ENCODE peak calls at places on chromosomes 3 and 15, in nine cellular contexts. V is cardiac fibroblast; O is fibroblast of mammary gland; P is stimulated activated naive B cell treated with anti-CD40 and anti-IgM and Interleukin-4, amounts not matched to agents 10 μg/mL and 1 μg/mL and 100 μg/mL, for 72 hours; G is hepatic stellate cell; I is RWPE1; N is RWPE2; U is iris pigment epithelial cell; Y is heart right ventricle. W is an unnamed sample.

GRCh38 chr3:12679468-12679867 is 15.6 kb upstream of the RAF1 start:
- DNase-seq in V (peak), O (peak), P (no peak), G (peak), I (peak), N (peak), U (peak), Y (no peak), W (peak)

GRCh38 chr15:98582900-98583554 is 65.3 kb upstream of the IGF1R start:
- DNase-seq in V (no peak), O (no peak), P (no peak), G (no peak), I (no peak), N (no peak), U (no peak), Y (no peak), W (no peak)

GRCh38 chr3:133169669-133170068 is 131.5 kb downstream of the TMEM108 start:
- DNase-seq in V (no peak), O (no peak), P (no peak), G (no peak), I (no peak), N (no peak), U (no peak), Y (no peak), W (no peak)

GRCh38 chr3:16456784-16457415 is 56.6 kb downstream of the RFTN1 start:
- DNase-seq in V (peak), O (peak), P (no peak), G (no peak), I (no peak), N (no peak), U (peak), Y (no peak), W (no peak)

GRCh38 chr3:117734431-117734830 is 1024.9 kb downstream of the TUSC7 start:
- DNase-seq in V (no peak), O (peak), P (no peak), G (no peak), I (peak), N (no peak), U (peak), Y (no peak), W (no peak)

GRCh38 chr15:28097656-28098359 is 1.3 kb downstream of the OCA2 start:
- DNase-seq in V (no peak), O (no peak), P (no peak), G (no peak), I (no peak), N (no peak), U (no peak), Y (no peak), W (no peak)

GRCh38 chr3:43215684-43216336 is 70.5 kb upstream of the SNRK start:
- DNase-seq in V (no peak), O (no peak), P (no peak), G (no peak), I (no peak), N (no peak), U (no peak), Y (no peak), W (no peak)

GRCh38 chr15:33131880-33132279 is 62.6 kb downstream of the FMN1 start:
- DNase-seq in V (peak), O (peak), P (no peak), G (no peak), I (peak), N (no peak), U (peak), Y (no peak), W (no peak)

GRCh38 chr15:29844290-29844903 is 22.1 kb upstream of the TJP1 start:
- DNase-seq in V (peak), O (peak), P (no peak), G (no peak), I (peak), N (no peak), U (peak), Y (no peak), W (no peak)

GRCh38 chr3:179046497-179047353 is 24.9 kb downstream of the ZMAT3 start:
- DNase-seq in V (peak), O (no peak), P (peak), G (no peak), I (no peak), N (no peak), U (peak), Y (no peak), W (no peak)

GRCh38 chr3:24042174-24042878 is 97.2 kb downstream of the NR1D2 start:
- DNase-seq in V (peak), O (peak), P (no peak), G (peak), I (no peak), N (no peak), U (peak), Y (peak), W (no peak)

GRCh38 chr15:75043509-75044257 is 20.3 kb downstream of the PPCDC start:
- DNase-seq in V (peak), O (peak), P (peak), G (peak), I (no peak), N (peak), U (peak), Y (peak), W (peak)

GRCh38 chr3:28905798-28906197 is 375.1 kb upstream of the RBMS3 start:
- DNase-seq in V (no peak), O (no peak), P (no peak), G (no peak), I (no peak), N (no peak), U (no peak), Y (no peak), W (no peak)

GRCh38 chr3:42179110-42179725 is 86.8 kb downstream of the CCK start:
- DNase-seq in V (peak), O (peak), P (no peak), G (peak), I (peak), N (peak), U (peak), Y (no peak), W (peak)

GRCh38 chr15:77187751-77188464 is 117.0 kb upstream of the TSPAN3 start:
- DNase-seq in V (peak), O (peak), P (peak), G (peak), I (no peak), N (no peak), U (peak), Y (peak), W (peak)

GRCh38 chr3:9729419-9729818 is 2.1 kb upstream of the BRPF1 start:
- DNase-seq in V (no peak), O (no peak), P (no peak), G (no peak), I (no peak), N (no peak), U (no peak), Y (no peak), W (no peak)

GRCh38 chr3:129611812-129612349 is 5.4 kb upstream of the PLXND1 start:
- DNase-seq in V (peak), O (no peak), P (no peak), G (peak), I (no peak), N (no peak), U (peak), Y (no peak), W (peak)

GRCh38 chr3:46962990-46963389 is 13.6 kb downstream of the CCDC12 start:
- DNase-seq in V (no peak), O (no peak), P (no peak), G (no peak), I (no peak), N (no peak), U (no peak), Y (no peak), W (no peak)

GRCh38 chr3:13557926-13558325 is 9.0 kb downstream of the FBLN2 start:
- DNase-seq in V (no peak), O (no peak), P (no peak), G (no peak), I (no peak), N (no peak), U (no peak), Y (no peak), W (no peak)

GRCh38 chr3:134462236-134463059 is 23.3 kb downstream of the ANAPC13 start:
- DNase-seq in V (peak), O (peak), P (no peak), G (no peak), I (no peak), N (no peak), U (peak), Y (no peak), W (no peak)

W was measured in left cardiac atrium.